ENCODE peak calls at places on chromosomes 11 and 22, in four cellular contexts. A is GM12864, E is cardiac fibroblast, J is heart right ventricle. C is an unnamed sample.
A peak's percentile ranks its signal among the peaks of the same experiment; 100 is the strongest.

GRCh38 chr11:24697722-24698121 is 200.9 kb downstream of the LUZP2 start:
- DNase-seq in E (peak; percentile 79), A (no peak), J (no peak), C (peak; percentile 13)

GRCh38 chr11:120462825-120463224 is 48.7 kb upstream of the GRIK4 start:
- DNase-seq in J (no peak), A (no peak), E (no peak), C (no peak)

GRCh38 chr11:128103278-128103873 is 484.0 kb downstream of the ETS1 start:
- DNase-seq in A (no peak), E (no peak), J (no peak), C (no peak)

GRCh38 chr11:61369372-61370348 is 7.5 kb downstream of the TMEM138 start:
- DNase-seq in A (no peak), E (peak; percentile 78), J (peak; percentile 44), C (peak; percentile 84)

GRCh38 chr11:86978756-86979608 is 23.8 kb upstream of the FZD4 start:
- DNase-seq in A (no peak), J (peak; percentile 45), E (peak; percentile 71), C (no peak)

GRCh38 chr11:113331988-113332387 is 17.6 kb downstream of the TTC12 start:
- DNase-seq in E (no peak), A (no peak), J (no peak), C (no peak)

GRCh38 chr11:5807580-5807979 is 1.1 kb upstream of the OR52N2 start:
- DNase-seq in J (no peak), A (no peak), E (no peak), C (no peak)

GRCh38 chr11:13008625-13009475 is at the start of gene RASSF10:
- DNase-seq in E (peak; percentile 5), J (peak; percentile 81), A (no peak), C (no peak)

GRCh38 chr11:134155456-134155855 is 68.3 kb downstream of the NCAPD3 start:
- DNase-seq in A (no peak), E (no peak), J (no peak), C (no peak)

GRCh38 chr11:47899801-47900200 is 51.7 kb upstream of the NUP160 start:
- DNase-seq in A (peak; percentile 89), J (no peak), E (no peak), C (no peak)

GRCh38 chr11:121652982-121653381 is 200.2 kb upstream of the SORL1-AS1 start:
- DNase-seq in A (no peak), E (peak; percentile 29), J (no peak), C (no peak)

GRCh38 chr11:19441752-19442553 is 201.2 kb upstream of the E2F8 start:
- DNase-seq in J (peak; percentile 45), A (peak; percentile 77), E (peak; percentile 97), C (peak; percentile 90)

GRCh38 chr22:22431271-22432220 is 77.0 kb downstream of the ZNF280B start:
- DNase-seq in J (peak; percentile 59), E (peak; percentile 64), A (no peak), C (no peak)

GRCh38 chr11:113974741-113975470 is at the start of gene HTR3A:
- DNase-seq in J (peak; percentile 78), E (no peak), A (no peak), C (no peak)

GRCh38 chr11:44861829-44862545 is 88.7 kb downstream of the TP53I11 start:
- DNase-seq in E (peak; percentile 98), A (peak; percentile 85), J (peak; percentile 72), C (peak; percentile 96)

GRCh38 chr11:64267207-64267945 is 16.0 kb downstream of the PLCB3 start:
- DNase-seq in E (no peak), A (no peak), J (peak; percentile 51), C (no peak)

GRCh38 chr11:1435820-1436467 is 46.2 kb downstream of the BRSK2 start:
- DNase-seq in A (no peak), E (no peak), J (no peak), C (no peak)

GRCh38 chr11:44601471-44602370 is 36.3 kb downstream of the CD82 start:
- DNase-seq in J (no peak), A (no peak), E (no peak), C (no peak)

GRCh38 chr22:31313366-31314147 is 21.3 kb upstream of the PIK3IP1 start:
- DNase-seq in A (no peak), E (peak; percentile 77), J (peak; percentile 85), C (no peak)

GRCh38 chr11:59767212-59767611 is 12.0 kb downstream of the STX3 start:
- DNase-seq in E (no peak), J (no peak), A (no peak), C (no peak)

GRCh38 chr22:43897751-43898261 is 6.0 kb upstream of the PNPLA5 start:
- DNase-seq in E (peak; percentile 56), A (no peak), J (no peak), C (no peak)

GRCh38 chr11:20097319-20098221 is 62.7 kb downstream of the DBX1 start:
- DNase-seq in J (no peak), A (no peak), E (peak; percentile 88), C (peak; percentile 88)

GRCh38 chr11:15944460-15944859 is 411.9 kb downstream of the SOX6 start:
- DNase-seq in E (no peak), J (no peak), A (no peak), C (no peak)

GRCh38 chr11:9351956-9352355 is 32.5 kb upstream of the IPO7 start:
- DNase-seq in J (no peak), A (no peak), E (peak; percentile 26), C (no peak)

GRCh38 chr11:86174101-86175046 is 70.2 kb upstream of the EED start:
- DNase-seq in J (peak; percentile 91), E (peak; percentile 99), A (no peak), C (peak; percentile 99)

GRCh38 chr11:92269021-92269420 is 44.4 kb downstream of the FAT3 start:
- DNase-seq in J (no peak), E (peak; percentile 75), A (no peak), C (no peak)

GRCh38 chr22:18096823-18097222 is 13.8 kb upstream of the TUBA8 start:
- DNase-seq in A (no peak), J (no peak), E (no peak), C (no peak)

DNA sequence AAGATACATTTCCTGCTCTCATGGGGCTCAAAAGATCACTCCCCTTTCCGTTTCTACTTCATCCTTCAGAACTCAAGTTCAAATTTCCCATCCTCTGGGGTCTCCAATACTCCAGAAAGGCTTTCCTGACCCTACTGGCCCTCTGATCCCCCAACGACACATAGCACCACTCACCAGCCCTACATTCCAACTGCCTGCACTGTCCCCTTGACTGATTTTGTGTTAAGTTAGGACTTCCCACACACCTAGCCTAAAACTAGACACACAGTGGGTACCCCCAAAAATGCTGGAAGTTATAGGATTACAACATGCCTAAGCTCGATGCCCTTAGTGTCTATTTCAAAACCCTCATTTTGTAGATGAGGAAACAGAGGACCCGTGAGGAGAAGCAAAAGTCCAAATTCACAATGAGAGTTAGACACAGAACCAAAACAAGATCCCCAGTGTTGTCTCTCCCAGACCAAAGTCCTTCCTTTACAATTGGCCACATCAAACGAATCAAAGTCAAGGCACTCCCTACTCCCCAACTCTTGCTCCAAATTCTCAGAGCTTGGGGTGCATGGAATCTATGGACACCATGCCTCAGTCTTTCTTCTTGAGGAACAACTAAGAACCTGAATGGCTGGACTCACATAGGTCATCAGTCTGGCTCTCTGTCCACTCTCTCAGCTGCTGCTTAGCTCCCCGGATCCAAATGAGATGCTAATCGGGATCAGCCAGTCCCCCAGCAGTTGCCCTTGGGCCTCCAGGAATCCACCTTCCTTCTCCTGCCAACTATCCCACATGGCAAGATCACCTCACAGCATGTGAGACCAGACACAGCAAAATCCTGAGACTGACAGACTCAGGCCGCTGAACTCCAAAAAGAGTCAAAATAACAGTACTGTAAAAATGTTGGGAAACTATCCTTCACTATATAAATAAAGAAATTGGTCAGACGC is 1.7 kb downstream of the CLPB start:
- DNase-seq in A (no peak), E (no peak), J (no peak), C (no peak)
- H3K4me3 ChIP-seq in A (no peak overlapping the region), E (no peak overlapping the region), J (no peak overlapping the region), C (no peak overlapping the region)

GRCh38 chr11:66278396-66279091 is 569 bp downstream of the CNIH2 start:
- DNase-seq in J (no peak), A (no peak), E (peak; percentile 15), C (no peak)

GRCh38 chr11:66279092-66279797 is 1.3 kb downstream of the CNIH2 start:
- DNase-seq in E (no peak), A (no peak), J (no peak), C (no peak)

GRCh38 chr11:66275396-66275795 is 2.6 kb upstream of the CNIH2 start:
- DNase-seq in A (no peak), E (no peak), J (no peak), C (no peak)

GRCh38 chr11:66275984-66276612 is 1.9 kb upstream of the CNIH2 start:
- DNase-seq in J (no peak), A (no peak), E (no peak), C (no peak)

GRCh38 chr11:66277475-66278391 is at the start of gene CNIH2:
- DNase-seq in E (no peak), A (no peak), J (no peak), C (no peak)
- H3K4me3 ChIP-seq in E (no peak within 1 kb of the TSS), A (no peak within 1 kb of the TSS), J (no peak within 1 kb of the TSS), C (peak within 1 kb of the TSS; percentile 38)

GRCh38 chr22:23816552-23816976 is 22.2 kb downstream of the DERL3 start:
- DNase-seq in A (no peak), J (no peak), E (no peak), C (no peak)

GRCh38 chr22:23820748-23821211 is 18.0 kb downstream of the DERL3 start:
- DNase-seq in A (no peak), J (no peak), E (no peak), C (no peak)

GRCh38 chr22:23815781-23816551 is 22.8 kb downstream of the DERL3 start:
- DNase-seq in J (peak; percentile 66), E (no peak), A (no peak), C (no peak)

GRCh38 chr22:23818541-23818940 is 20.3 kb downstream of the DERL3 start:
- DNase-seq in A (no peak), J (no peak), E (no peak), C (no peak)

DNA sequence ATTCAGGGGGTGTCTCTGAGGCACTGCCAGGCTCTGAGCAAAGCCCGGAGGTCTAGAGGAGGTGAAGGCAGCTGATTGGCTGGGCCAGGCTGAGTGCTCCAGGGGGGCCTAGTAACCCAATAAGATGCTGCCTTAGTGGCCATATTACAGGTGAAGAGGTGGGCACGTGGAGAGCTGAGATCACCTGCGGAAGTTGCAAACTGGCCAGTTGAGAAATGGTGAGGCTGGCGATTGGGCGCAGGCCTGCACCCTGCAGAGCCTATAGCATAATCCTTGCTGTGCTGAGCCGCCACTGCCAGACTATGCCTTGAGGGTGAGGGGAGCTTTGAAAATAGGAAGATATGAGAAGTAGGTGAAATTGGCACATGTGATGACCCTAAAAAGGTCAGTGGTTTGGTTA is 21.7 kb downstream of the DERL3 start:
- DNase-seq in A (no peak), E (no peak), J (no peak), C (no peak)
- H3K4me3 ChIP-seq in A (no peak overlapping the region), E (no peak overlapping the region), J (no peak overlapping the region), C (no peak overlapping the region)

DNA sequence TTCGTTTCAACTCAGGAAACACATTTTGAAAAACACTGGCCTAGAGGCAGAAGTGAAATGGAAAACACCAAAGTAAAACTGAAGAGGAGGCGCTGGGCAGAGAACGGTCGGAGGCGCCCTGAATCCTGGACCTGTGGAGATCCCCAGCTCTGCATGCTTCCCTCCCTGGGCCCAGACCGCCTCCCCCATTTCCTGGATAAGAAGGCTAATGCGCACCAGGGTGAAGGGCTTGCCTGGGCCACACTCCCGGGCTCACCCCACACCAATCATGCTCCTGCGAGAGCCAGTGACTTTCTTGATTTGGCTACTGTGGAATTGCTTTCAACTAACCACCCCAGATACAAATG is 167.1 kb downstream of the CRYBB2 start:
- DNase-seq in J (no peak), E (no peak), A (no peak), C (no peak)
- H3K4me3 ChIP-seq in J (no peak overlapping the region), E (no peak overlapping the region), A (no peak overlapping the region), C (no peak overlapping the region)

C was measured in skeletal muscle cell.